ENCODE peak calls at places on chromosomes 2 and 18, in eight cellular contexts. V is NCI-H1436; B is T-helper 1 cell; O is stimulated activated naive B cell treated with anti-CD40 and anti-IgM and Interleukin-4, amounts not matched to agents 10 μg/mL and 1 μg/mL and 100 μg/mL, for 72 hours; T is IMR-90; A is posterior cingulate gyrus; F is endothelial cell; E is AG04450. Z is an unnamed sample.

GRCh38 chr2:240129311-240129710 is 6.8 kb downstream of the COPS9 start:
- DNase-seq in O (no peak), B (no peak), F (no peak), V (no peak), E (no peak), A (peak; percentile 53), T (no peak), Z (no peak)

GRCh38 chr2:120210234-120210781 is 12.9 kb downstream of the TMEM185B start:
- DNase-seq in O (no peak), E (no peak), A (no peak), T (no peak), V (no peak), F (no peak), B (no peak), Z (no peak)

GRCh38 chr2:88452151-88452851 is at the start of gene FOXI3:
- DNase-seq in V (no peak), O (no peak), A (peak; percentile 82), F (peak; percentile 22), T (no peak), E (no peak), B (peak; percentile 6), Z (no peak)

GRCh38 chr2:21103274-21103891 is 20.4 kb upstream of the TDRD15 start:
- DNase-seq in T (no peak), E (no peak), V (peak; percentile 47), A (no peak), O (no peak), F (no peak), B (no peak), Z (no peak)

GRCh38 chr2:43212931-43213330 is 13.5 kb downstream of the ZFP36L2 start:
- DNase-seq in A (peak; percentile 77), O (peak; percentile 41), E (no peak), T (no peak), F (no peak), B (no peak), V (no peak), Z (no peak)

GRCh38 chr2:241950413-241950863 is 80.9 kb downstream of the RTP5 start:
- DNase-seq in F (no peak), E (no peak), B (no peak), O (no peak), T (no peak), A (no peak), V (no peak), Z (no peak)

GRCh38 chr2:240367721-240368120 is 67.7 kb upstream of the GPC1 start:
- DNase-seq in F (no peak), V (no peak), E (no peak), A (peak; percentile 62), O (no peak), T (no peak), B (no peak), Z (no peak)

GRCh38 chr2:236767951-236768350 is 198.3 kb downstream of the ACKR3 start:
- DNase-seq in A (no peak), V (no peak), O (no peak), T (no peak), E (no peak), B (no peak), F (no peak), Z (no peak)

GRCh38 chr2:70418514-70418913 is 116.6 kb upstream of the FAM136A start:
- DNase-seq in T (no peak), V (no peak), A (no peak), B (no peak), E (no peak), F (no peak), O (no peak), Z (no peak)

GRCh38 chr2:176830362-176830761 is 382.2 kb upstream of the HNRNPA3 start:
- DNase-seq in A (no peak), F (peak; percentile 14), T (no peak), O (no peak), E (no peak), B (no peak), V (peak; percentile 71), Z (no peak)

GRCh38 chr2:149112713-149113112 is 74.2 kb downstream of the LYPD6B start:
- DNase-seq in E (no peak), F (no peak), A (no peak), T (no peak), V (no peak), O (no peak), B (no peak), Z (no peak)

GRCh38 chr2:160269803-160270570 is 69.9 kb upstream of the ITGB6 start:
- DNase-seq in F (peak; percentile 85), O (peak; percentile 69), E (peak; percentile 80), T (peak; percentile 92), B (peak; percentile 65), V (peak; percentile 41), A (peak; percentile 93), Z (peak; percentile 96)

GRCh38 chr2:42568431-42569115 is at the start of gene MTA3:
- DNase-seq in F (peak; percentile 69), O (peak; percentile 35), V (peak; percentile 25), E (no peak), A (peak; percentile 95), B (peak; percentile 53), T (no peak), Z (peak; percentile 20)

GRCh38 chr2:152925540-152926448 is 207.4 kb downstream of the ARL6IP6 start:
- DNase-seq in O (no peak), A (peak; percentile 89), E (no peak), T (no peak), V (peak; percentile 57), B (no peak), F (peak; percentile 85), Z (peak; percentile 55)

GRCh38 chr2:236643480-236643879 is 73.9 kb downstream of the ACKR3 start:
- DNase-seq in B (no peak), F (no peak), V (no peak), O (no peak), T (no peak), A (no peak), E (no peak), Z (no peak)

GRCh38 chr18:76425299-76426101 is 69.5 kb downstream of the ZNF516 start:
- DNase-seq in V (no peak), A (peak; percentile 61), E (no peak), B (no peak), F (no peak), O (no peak), T (peak; percentile 52), Z (peak; percentile 80)

GRCh38 chr2:11090158-11090557 is 65.1 kb upstream of the SLC66A3 start:
- DNase-seq in E (no peak), B (no peak), T (no peak), O (no peak), F (no peak), A (no peak), V (no peak), Z (no peak)

GRCh38 chr2:7953184-7953583 is 728.7 kb upstream of the ID2 start:
- DNase-seq in E (no peak), V (no peak), B (no peak), F (no peak), T (no peak), A (no peak), O (no peak), Z (no peak)

GRCh38 chr2:48471048-48471474 is 58.9 kb upstream of the STON1 start:
- DNase-seq in A (no peak), V (no peak), T (peak; percentile 78), O (no peak), B (no peak), E (no peak), F (peak; percentile 22), Z (peak; percentile 85)

GRCh38 chr18:34947711-34948125 is 93.5 kb upstream of the MAPRE2 start:
- DNase-seq in V (peak; percentile 10), B (no peak), E (peak; percentile 33), A (no peak), O (no peak), F (no peak), T (peak; percentile 65), Z (peak; percentile 80)

GRCh38 chr2:163247151-163247872 is 408.7 kb upstream of the KCNH7 start:
- DNase-seq in T (no peak), F (no peak), B (no peak), A (no peak), O (no peak), E (no peak), V (no peak), Z (no peak)

GRCh38 chr2:139813340-139813739 is 1033.2 kb upstream of the NXPH2 start:
- DNase-seq in E (no peak), A (peak; percentile 79), T (no peak), B (no peak), F (no peak), O (no peak), V (no peak), Z (no peak)

GRCh38 chr2:203562283-203562682 is 27.2 kb upstream of the RAPH1 start:
- DNase-seq in V (no peak), E (peak; percentile 55), T (peak; percentile 64), F (no peak), B (no peak), O (no peak), A (no peak), Z (peak; percentile 45)

GRCh38 chr2:105287692-105288091 is 41.8 kb downstream of the TGFBRAP1 start:
- DNase-seq in E (no peak), B (no peak), T (peak; percentile 35), A (peak; percentile 74), O (no peak), V (no peak), F (peak; percentile 37), Z (peak; percentile 61)

GRCh38 chr18:48335829-48336228 is 73.4 kb downstream of the ZBTB7C start:
- DNase-seq in E (no peak), F (no peak), B (no peak), A (no peak), T (no peak), V (no peak), O (no peak), Z (no peak)

GRCh38 chr2:201964631-201965206 is 68.9 kb upstream of the FZD7 start:
- DNase-seq in O (no peak), T (no peak), A (peak; percentile 72), F (no peak), E (no peak), B (no peak), V (no peak), Z (no peak)

GRCh38 chr2:241120440-241120839 is 18.4 kb upstream of the MTERF4 start:
- DNase-seq in T (no peak), V (no peak), E (no peak), B (no peak), F (no peak), A (no peak), O (no peak), Z (no peak)

GRCh38 chr2:109254174-109254904 is 125.3 kb downstream of the SH3RF3 start:
- DNase-seq in B (no peak), T (no peak), O (peak; percentile 28), E (no peak), A (peak; percentile 66), V (no peak), F (no peak), Z (no peak)

GRCh38 chr2:152499921-152500320 is 164.9 kb downstream of the FMNL2 start:
- DNase-seq in F (no peak), E (no peak), O (no peak), B (no peak), A (no peak), T (peak; percentile 37), V (no peak), Z (peak; percentile 95)

GRCh38 chr2:51795248-51795888 is 763.4 kb upstream of the NRXN1 start:
- DNase-seq in V (no peak), E (no peak), T (no peak), A (no peak), F (peak; percentile 42), O (no peak), B (no peak), Z (peak; percentile 0)

GRCh38 chr2:104944495-104944894 is 90.6 kb downstream of the POU3F3 start:
- DNase-seq in T (no peak), F (peak; percentile 45), O (no peak), B (no peak), V (no peak), E (no peak), A (no peak), Z (no peak)

GRCh38 chr18:9029131-9029530 is 73.4 kb upstream of the NDUFV2 start:
- DNase-seq in E (no peak), F (no peak), T (no peak), A (no peak), B (no peak), V (no peak), O (no peak), Z (no peak)

GRCh38 chr2:169928463-169928864 is 101.2 kb downstream of the UBR3 start:
- DNase-seq in B (no peak), F (no peak), O (no peak), E (peak; percentile 16), T (peak; percentile 63), A (no peak), V (peak; percentile 56), Z (peak; percentile 70)